ENCODE peak calls at places on chromosomes 7 and 10, in eight cellular contexts. B is natural killer cell treated with Interleukin-12 subunit alpha and Interleukin-12 subunit beta and Interleukin-15 and Interleukin-18, amount 100 ng/mL, for 72 hours; U is head of caudate nucleus; A is NCI-H1417; X is Caki2; N is brain microvascular endothelial cell; J is MCF 10A; F is HuH-7. T is an unnamed sample.

GRCh38 chr7:35508623-35509400 is 186.1 kb downstream of the HERPUD2 start:
- DNase-seq in B (no peak), U (no peak), A (no peak), X (no peak), N (no peak), J (no peak), F (no peak), T (peak; percentile 13)

GRCh38 chr7:101099969-101100781 is 14.9 kb downstream of the TRIM56 start:
- DNase-seq in B (peak; percentile 84), U (peak; percentile 93), A (peak; percentile 28), X (peak; percentile 97), N (peak; percentile 100), J (peak; percentile 97), F (peak; percentile 63), T (no peak)

GRCh38 chr10:117138838-117139580 is 939 bp upstream of the VAX1 start:
- DNase-seq in B (no peak), U (peak; percentile 28), A (peak; percentile 81), X (no peak), N (no peak), J (no peak), F (no peak), T (no peak)

GRCh38 chr10:117217196-117217761 is 20.0 kb downstream of the KCNK18 start:
- DNase-seq in B (peak; percentile 38), U (no peak), A (no peak), X (peak; percentile 45), N (no peak), J (peak; percentile 23), F (no peak), T (no peak)

GRCh38 chr10:70722820-70723424 is 50.6 kb downstream of the ADAMTS14 start:
- DNase-seq in B (no peak), U (no peak), A (no peak), X (peak; percentile 58), N (peak; percentile 40), J (peak; percentile 36), F (no peak), T (no peak)

GRCh38 chr7:39924122-39924521 is 25.9 kb upstream of the CDK13 start:
- DNase-seq in B (no peak), U (no peak), A (no peak), X (no peak), N (no peak), J (no peak), F (no peak), T (no peak)

GRCh38 chr7:15130666-15131541 is 228.4 kb upstream of the DGKB start:
- DNase-seq in B (no peak), U (no peak), A (no peak), X (no peak), N (peak; percentile 6), J (peak; percentile 5), F (no peak), T (no peak)

GRCh38 chr10:43781480-43782361 is 133.0 kb upstream of the ZNF32 start:
- DNase-seq in B (peak; percentile 65), U (peak; percentile 64), A (no peak), X (peak; percentile 5), N (peak; percentile 18), J (no peak), F (no peak), T (no peak)